ENCODE peak calls at places on chromosomes 11 and 22, in five cellular contexts. I is transverse colon, B is stomach, M is esophagus muscularis mucosa, W is sigmoid colon. S is an unnamed sample. For H3K4me1, the result is how much of the 10 kb centered on the place peaks cover.

GRCh38 chr11:64776875-64777274 is 1.5 kb downstream of the SF1 start:
- DNase-seq in I (no peak), B (no peak), M (no peak), W (peak), S (no peak)

GRCh38 chr11:2892215-2893020 is 6.8 kb upstream of the CDKN1C start:
- DNase-seq in I (peak), B (peak), M (no peak), W (peak), S (peak)

GRCh38 chr22:25357056-25357455 is 137.6 kb downstream of the CRYBB2 start:
- DNase-seq in I (no peak), B (no peak), M (no peak), W (peak), S (no peak)

GRCh38 chr22:24333301-24333700 is 62.7 kb downstream of the SPECC1L start:
- DNase-seq in I (no peak), B (no peak), M (no peak), W (no peak), S (no peak)

GRCh38 chr11:22711212-22711770 is 44.9 kb downstream of the GAS2 start:
- DNase-seq in I (no peak), B (no peak), M (no peak), W (no peak), S (no peak)

GRCh38 chr11:103806130-103806900 is 230.1 kb upstream of the DDI1 start:
- DNase-seq in I (no peak), B (no peak), M (no peak), W (no peak), S (peak)

GRCh38 chr22:17501679-17502285 is 61.5 kb upstream of the SLC25A18 start:
- DNase-seq in I (peak), B (no peak), M (no peak), W (no peak), S (no peak)

GRCh38 chr11:91804057-91804456 is 420.6 kb upstream of the FAT3 start:
- DNase-seq in I (no peak), B (no peak), M (no peak), W (no peak), S (no peak)

GRCh38 chr11:12725863-12726666 is 51.8 kb downstream of the TEAD1 start:
- DNase-seq in I (no peak), B (no peak), M (peak), W (no peak), S (no peak)

GRCh38 chr22:38987171-38987895 is 5.2 kb downstream of the APOBEC3B start:
- DNase-seq in I (no peak), B (no peak), M (no peak), W (no peak), S (no peak)

GRCh38 chr11:33967451-33967850 is 75.6 kb upstream of the LMO2 start:
- DNase-seq in I (no peak), B (no peak), M (no peak), W (no peak), S (no peak)

GRCh38 chr22:43992331-43992821 is 31.7 kb upstream of the PARVB start:
- DNase-seq in I (no peak), B (no peak), M (no peak), W (peak), S (no peak)

GRCh38 chr11:1234054-1234720 is 11.3 kb downstream of the MUC5B start:
- DNase-seq in I (peak), B (no peak), M (no peak), W (peak), S (peak)

GRCh38 chr22:27554106-27554814 is 247.3 kb downstream of the MN1 start:
- DNase-seq in I (peak), B (peak), M (no peak), W (no peak), S (peak)

GRCh38 chr11:10490398-10491232 is 35.6 kb downstream of the AMPD3 start:
- DNase-seq in I (peak), B (peak), M (peak), W (peak), S (peak)

GRCh38 chr22:39173787-39174497 is 21.5 kb upstream of the CBX7 start:
- DNase-seq in I (peak), B (no peak), M (no peak), W (no peak), S (no peak)

GRCh38 chr11:115504279-115505158 is at the start of gene CADM1:
- DNase-seq in I (peak), B (peak), M (no peak), W (peak), S (peak)

GRCh38 chr11:64382586-64382985 is 23.6 kb downstream of the RPS6KA4 start:
- DNase-seq in I (no peak), B (no peak), M (no peak), W (no peak), S (no peak)

GRCh38 chr11:969651-970205 is 44.1 kb downstream of the AP2A2 start:
- DNase-seq in I (no peak), B (no peak), M (no peak), W (no peak), S (no peak)

GRCh38 chr11:109424893-109425292 is 2.9 kb downstream of the C11orf87 start:
- DNase-seq in I (no peak), B (peak), M (no peak), W (no peak), S (no peak)

GRCh38 chr22:30717331-30717921 is 22.8 kb downstream of the OSBP2 start:
- DNase-seq in I (no peak), B (no peak), M (no peak), W (no peak), S (no peak)

GRCh38 chr22:23083315-23084021 is 13.1 kb downstream of the GNAZ start:
- DNase-seq in I (no peak), B (no peak), M (no peak), W (no peak), S (no peak)

DNA sequence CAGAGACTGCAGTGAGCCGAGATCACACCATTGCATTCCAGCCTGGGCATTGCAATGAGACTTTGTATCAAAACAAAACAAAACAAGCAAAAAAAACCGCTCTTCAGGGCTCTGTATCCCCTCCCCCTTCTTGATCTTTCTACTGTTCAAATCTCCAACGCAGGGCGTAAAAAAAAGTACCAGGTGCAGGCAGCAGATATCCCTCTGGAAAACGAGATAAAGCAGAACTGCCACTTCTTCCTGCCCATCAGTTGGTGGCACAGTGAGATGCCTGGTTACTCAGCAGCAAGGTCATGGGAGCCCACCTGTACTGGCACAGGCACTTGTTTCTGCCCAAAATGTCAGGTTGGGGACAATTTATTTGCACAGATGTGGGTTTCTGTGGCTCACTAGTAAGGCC is 11.2 kb downstream of the CCS start:
- DNase-seq in I (no peak), B (no peak), M (no peak), W (no peak), S (no peak)
- TF ChIP-seq EP300 in I (no peak), B (no peak), M (no peak), W (no peak), S (no peak)

DNA sequence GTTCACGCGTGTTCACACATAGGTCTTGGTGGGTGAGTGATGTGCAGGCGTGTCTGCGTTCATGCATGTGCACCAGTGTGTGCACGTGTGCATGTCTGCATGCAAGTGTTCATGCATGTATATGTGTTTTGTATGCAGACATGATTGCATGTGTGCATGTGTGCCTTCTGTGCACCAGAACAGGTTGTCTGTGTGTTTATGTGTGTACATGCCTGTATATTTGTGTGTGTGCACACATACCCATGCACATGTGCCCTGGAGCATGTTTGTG is 4.9 kb downstream of the ZDHHC8 start:
- DNase-seq in I (no peak), B (no peak), M (no peak), W (no peak), S (no peak)
- H3K4me1 ChIP-seq in I (under half), B (half or more), M (half or more), W (under half), S (under half)

GRCh38 chr11:75533843-75534242 is 8.1 kb upstream of the GDPD5 start:
- DNase-seq in I (no peak), B (no peak), M (no peak), W (no peak), S (no peak)
- TF ChIP-seq EP300 in I (no peak), B (no peak), M (no peak), W (no peak), S (no peak)

GRCh38 chr11:83978942-83979341 is 692.8 kb upstream of the CCDC90B start:
- DNase-seq in I (no peak), B (no peak), M (no peak), W (no peak), S (no peak)

GRCh38 chr11:83972536-83972935 is 686.4 kb upstream of the CCDC90B start:
- DNase-seq in I (no peak), B (no peak), M (no peak), W (no peak), S (no peak)

GRCh38 chr11:83971063-83971462 is 684.9 kb upstream of the CCDC90B start:
- DNase-seq in I (no peak), B (no peak), M (no peak), W (no peak), S (no peak)

GRCh38 chr11:83979593-83979992 is 693.4 kb upstream of the CCDC90B start:
- DNase-seq in I (no peak), B (no peak), M (no peak), W (no peak), S (no peak)

GRCh38 chr11:83975984-83976383 is 689.8 kb upstream of the CCDC90B start:
- DNase-seq in I (no peak), B (no peak), M (no peak), W (no peak), S (no peak)
- H3K4me1 ChIP-seq in I (under half), B (under half), M (under half), W (under half), S (under half)

GRCh38 chr11:77598195-77598594 is 8.4 kb downstream of the AQP11 start:
- DNase-seq in I (no peak), B (no peak), M (no peak), W (no peak), S (no peak)

GRCh38 chr11:77596626-77597025 is 6.9 kb downstream of the AQP11 start:
- DNase-seq in I (no peak), B (no peak), M (no peak), W (no peak), S (no peak)

GRCh38 chr11:77604281-77604680 is 14.5 kb downstream of the AQP11 start:
- DNase-seq in I (no peak), B (no peak), M (no peak), W (no peak), S (no peak)

DNA sequence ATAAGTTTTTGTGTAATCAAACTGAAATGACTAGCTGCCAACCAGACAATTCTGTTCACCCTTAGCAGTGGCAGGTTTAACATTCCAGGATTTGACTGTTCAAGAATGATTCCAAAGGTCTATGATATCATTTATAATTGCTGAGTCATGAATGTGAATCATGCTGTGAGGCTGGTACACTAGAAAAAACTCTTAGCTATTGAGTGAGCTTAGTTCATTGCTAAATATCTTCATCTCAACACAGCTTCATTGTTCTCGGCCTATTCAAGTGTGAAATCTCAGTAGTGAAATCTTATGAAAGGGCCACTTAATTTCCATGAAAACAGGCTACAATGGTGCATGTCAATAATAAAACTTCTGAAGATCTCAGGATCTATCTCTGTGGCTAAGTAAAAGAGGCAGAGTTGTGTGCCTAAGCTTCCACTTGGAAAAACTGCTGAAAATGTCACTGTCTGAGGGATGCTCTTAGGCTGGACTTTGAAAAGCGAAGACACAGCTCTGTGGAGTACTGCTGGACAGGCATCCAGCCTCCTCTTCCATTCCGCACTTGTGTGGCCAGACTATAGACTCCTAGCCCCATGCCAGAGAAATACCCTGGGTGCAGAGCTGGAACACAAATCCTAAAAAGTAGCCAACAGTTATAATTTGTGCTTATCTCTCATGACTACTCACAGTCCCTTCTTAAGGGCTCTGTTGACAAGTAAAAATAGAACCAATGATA is 12.8 kb downstream of the AQP11 start:
- DNase-seq in I (no peak), B (no peak), M (no peak), W (no peak), S (no peak)
- TF ChIP-seq EP300 in I (no peak), B (no peak), M (no peak), W (no peak), S (no peak)

GRCh38 chr11:86418929-86419328 is 44.2 kb downstream of the CCDC81 start:
- DNase-seq in I (no peak), B (no peak), M (no peak), W (no peak), S (no peak)

GRCh38 chr11:86418513-86418912 is 43.8 kb downstream of the CCDC81 start:
- DNase-seq in I (no peak), B (no peak), M (no peak), W (no peak), S (no peak)

GRCh38 chr11:86416494-86416893 is 41.8 kb downstream of the CCDC81 start:
- DNase-seq in I (no peak), B (no peak), M (no peak), W (no peak), S (no peak)

GRCh38 chr11:86408845-86409244 is 34.2 kb downstream of the CCDC81 start:
- DNase-seq in I (no peak), B (no peak), M (no peak), W (no peak), S (no peak)

GRCh38 chr11:86414032-86414431 is 39.3 kb downstream of the CCDC81 start:
- DNase-seq in I (no peak), B (no peak), M (no peak), W (no peak), S (no peak)
- H3K4me1 ChIP-seq in I (under half), B (under half), M (under half), W (under half), S (under half)